ENCODE peak calls at places on chromosomes 7 and 10, in nine cellular contexts. Q is T follicular helper cell, U is caudate nucleus, F is HS-5, C is T-helper 1 cell, E is CD14-positive monocyte, K is LoVo, P is foreskin fibroblast, Z is tibial artery. W is an unnamed sample.

GRCh38 chr10:71746344-71747037 is 26.8 kb downstream of the VSIR start:
- DNase-seq in U (no peak), C (no peak), Z (no peak), K (no peak), E (peak; percentile 51), Q (no peak), F (no peak), P (no peak), W (no peak)

GRCh38 chr7:40138973-40139372 is 4.2 kb downstream of the SUGCT start:
- DNase-seq in Q (no peak), F (no peak), E (no peak), P (no peak), C (no peak), Z (no peak), K (no peak), U (no peak), W (no peak)

GRCh38 chr7:116018731-116019130 is 11.8 kb downstream of the TFEC start:
- DNase-seq in K (no peak), Q (no peak), P (no peak), Z (no peak), C (no peak), E (no peak), F (no peak), U (no peak), W (no peak)

GRCh38 chr7:142420554-142421362 is 162.9 kb upstream of the PRSS58 start:
- DNase-seq in U (no peak), C (no peak), F (no peak), Q (no peak), Z (no peak), K (no peak), P (peak; percentile 37), E (no peak), W (no peak)

GRCh38 chr7:148893071-148893470 is 9.0 kb upstream of the EZH2 start:
- DNase-seq in U (no peak), F (no peak), P (no peak), K (no peak), Z (no peak), C (no peak), Q (no peak), E (no peak), W (no peak)

GRCh38 chr7:6237730-6238129 is 34.7 kb downstream of the CYTH3 start:
- DNase-seq in U (no peak), P (no peak), F (no peak), K (no peak), E (no peak), Q (no peak), C (no peak), Z (no peak), W (no peak)

GRCh38 chr10:8663131-8663530 is 608.6 kb downstream of the GATA3 start:
- DNase-seq in Z (no peak), U (no peak), E (no peak), K (no peak), C (no peak), F (no peak), Q (no peak), P (no peak), W (no peak)

GRCh38 chr10:96700477-96701099 is 19.7 kb downstream of the PIK3AP1 start:
- DNase-seq in C (no peak), Q (no peak), U (no peak), P (no peak), E (peak; percentile 82), F (no peak), K (no peak), Z (no peak), W (no peak)

GRCh38 chr10:79339266-79339665 is 8.0 kb upstream of the PPIF start:
- DNase-seq in K (no peak), Z (peak; percentile 47), F (no peak), P (no peak), Q (no peak), C (no peak), U (no peak), E (peak; percentile 4), W (no peak)

GRCh38 chr7:135980665-135981180 is 3.6 kb upstream of the MTPN start:
- DNase-seq in C (peak; percentile 30), Z (no peak), K (peak; percentile 54), U (no peak), P (peak; percentile 53), F (peak; percentile 41), E (peak; percentile 81), Q (peak; percentile 52), W (no peak)

GRCh38 chr10:21627331-21627730 is 93.3 kb downstream of the MLLT10 start:
- DNase-seq in P (no peak), C (no peak), K (no peak), Q (no peak), E (no peak), Z (no peak), U (no peak), F (no peak), W (no peak)

GRCh38 chr7:50649259-50649885 is 84.2 kb upstream of the DDC start:
- DNase-seq in E (no peak), K (no peak), P (no peak), F (no peak), Q (no peak), U (no peak), Z (peak; percentile 39), C (no peak), W (no peak)

GRCh38 chr10:61859786-61860185 is 41.7 kb upstream of the ARID5B start:
- DNase-seq in C (no peak), K (no peak), Z (no peak), U (no peak), P (no peak), Q (no peak), F (no peak), E (no peak), W (no peak)

GRCh38 chr7:54839538-54840213 is 80.7 kb upstream of the SEC61G start:
- DNase-seq in P (peak; percentile 75), E (no peak), Q (no peak), F (no peak), K (peak; percentile 82), C (no peak), U (peak; percentile 4), Z (peak; percentile 81), W (no peak)

GRCh38 chr10:36450385-36450784 is 675.0 kb upstream of the ANKRD30A start:
- DNase-seq in Z (no peak), Q (no peak), E (no peak), K (no peak), F (no peak), C (no peak), P (no peak), U (no peak), W (no peak)

W was measured in occipital lobe.